ENCODE peak calls at places on chromosomes 12 and 14, in seven cellular contexts. One of them, this sample, is unnamed.

GRCh38 chr14:38646391-38646790 is 390.5 kb upstream of the CLEC14A start:
- DNase-seq in psoas muscle: no peak
- DNase-seq in heart left ventricle: no peak
- DNase-seq in GM23248: peak; percentile 2
- DNase-seq in MM.1S: no peak
- DNase-seq in pancreas: no peak
- DNase-seq in CD8-positive, alpha-beta T cell: no peak
- DNase-seq in this sample: no peak

GRCh38 chr14:100268591-100269207 is 29.8 kb downstream of the YY1 start:
- DNase-seq in psoas muscle: no peak
- DNase-seq in heart left ventricle: no peak
- DNase-seq in GM23248: peak; percentile 24
- DNase-seq in MM.1S: no peak
- DNase-seq in pancreas: no peak
- DNase-seq in CD8-positive, alpha-beta T cell: no peak
- DNase-seq in this sample: no peak

GRCh38 chr14:50347521-50347920 is 35.4 kb downstream of the DMAC2L start:
- DNase-seq in psoas muscle: no peak
- DNase-seq in heart left ventricle: no peak
- DNase-seq in GM23248: peak; percentile 76
- DNase-seq in MM.1S: no peak
- DNase-seq in pancreas: no peak
- DNase-seq in CD8-positive, alpha-beta T cell: no peak
- DNase-seq in this sample: no peak

GRCh38 chr12:102917026-102917787 is at the start of gene PAH:
- DNase-seq in psoas muscle: no peak
- DNase-seq in heart left ventricle: no peak
- DNase-seq in GM23248: no peak
- DNase-seq in MM.1S: no peak
- DNase-seq in pancreas: peak; percentile 69
- DNase-seq in CD8-positive, alpha-beta T cell: no peak
- DNase-seq in this sample: peak; percentile 50

GRCh38 chr12:62701492-62701891 is 233.5 kb downstream of the PPM1H start:
- DNase-seq in psoas muscle: no peak
- DNase-seq in heart left ventricle: no peak
- DNase-seq in GM23248: no peak
- DNase-seq in MM.1S: no peak
- DNase-seq in pancreas: no peak
- DNase-seq in CD8-positive, alpha-beta T cell: no peak
- DNase-seq in this sample: no peak

GRCh38 chr14:54177861-54178591 is 218.8 kb upstream of the CDKN3 start:
- DNase-seq in psoas muscle: no peak
- DNase-seq in heart left ventricle: no peak
- DNase-seq in GM23248: peak; percentile 15
- DNase-seq in MM.1S: no peak
- DNase-seq in pancreas: no peak
- DNase-seq in CD8-positive, alpha-beta T cell: no peak
- DNase-seq in this sample: no peak

GRCh38 chr14:89911018-89911919 is 43.3 kb downstream of the EFCAB11 start:
- DNase-seq in psoas muscle: no peak
- DNase-seq in heart left ventricle: no peak
- DNase-seq in GM23248: peak; percentile 72
- DNase-seq in MM.1S: no peak
- DNase-seq in pancreas: no peak
- DNase-seq in CD8-positive, alpha-beta T cell: no peak
- DNase-seq in this sample: no peak

GRCh38 chr14:60328588-60328987 is 79.6 kb downstream of the PPM1A start:
- DNase-seq in psoas muscle: no peak
- DNase-seq in heart left ventricle: no peak
- DNase-seq in GM23248: no peak
- DNase-seq in MM.1S: no peak
- DNase-seq in pancreas: no peak
- DNase-seq in CD8-positive, alpha-beta T cell: no peak
- DNase-seq in this sample: no peak

GRCh38 chr12:29044799-29045198 is 104.3 kb upstream of the FAR2 start:
- DNase-seq in psoas muscle: no peak
- DNase-seq in heart left ventricle: no peak
- DNase-seq in GM23248: no peak
- DNase-seq in MM.1S: no peak
- DNase-seq in pancreas: no peak
- DNase-seq in CD8-positive, alpha-beta T cell: no peak
- DNase-seq in this sample: no peak

GRCh38 chr12:101235686-101236085 is 25.6 kb upstream of the SLC5A8 start:
- DNase-seq in psoas muscle: no peak
- DNase-seq in heart left ventricle: no peak
- DNase-seq in GM23248: no peak
- DNase-seq in MM.1S: peak; percentile 67
- DNase-seq in pancreas: no peak
- DNase-seq in CD8-positive, alpha-beta T cell: no peak
- DNase-seq in this sample: no peak

GRCh38 chr12:88144546-88145468 is 2.7 kb downstream of the TMTC3 start:
- DNase-seq in psoas muscle: no peak
- DNase-seq in heart left ventricle: no peak
- DNase-seq in GM23248: no peak
- DNase-seq in MM.1S: no peak
- DNase-seq in pancreas: no peak
- DNase-seq in CD8-positive, alpha-beta T cell: no peak
- DNase-seq in this sample: no peak

GRCh38 chr14:34023824-34024767 is 73.2 kb upstream of the EGLN3 start:
- DNase-seq in psoas muscle: no peak
- DNase-seq in heart left ventricle: no peak
- DNase-seq in GM23248: no peak
- DNase-seq in MM.1S: no peak
- DNase-seq in pancreas: no peak
- DNase-seq in CD8-positive, alpha-beta T cell: no peak
- DNase-seq in this sample: no peak

GRCh38 chr12:107519906-107520859 is 165.4 kb upstream of the PWP1 start:
- DNase-seq in psoas muscle: no peak
- DNase-seq in heart left ventricle: no peak
- DNase-seq in GM23248: no peak
- DNase-seq in MM.1S: no peak
- DNase-seq in pancreas: no peak
- DNase-seq in CD8-positive, alpha-beta T cell: no peak
- DNase-seq in this sample: no peak

GRCh38 chr12:40581889-40582288 is 110.3 kb upstream of the CNTN1 start:
- DNase-seq in psoas muscle: no peak
- DNase-seq in heart left ventricle: no peak
- DNase-seq in GM23248: no peak
- DNase-seq in MM.1S: no peak
- DNase-seq in pancreas: no peak
- DNase-seq in CD8-positive, alpha-beta T cell: no peak
- DNase-seq in this sample: no peak

GRCh38 chr12:84912191-84913142 is at the start of gene SLC6A15:
- DNase-seq in psoas muscle: peak; percentile 53
- DNase-seq in heart left ventricle: peak; percentile 5
- DNase-seq in GM23248: peak; percentile 93
- DNase-seq in MM.1S: peak; percentile 79
- DNase-seq in pancreas: no peak
- DNase-seq in CD8-positive, alpha-beta T cell: no peak
- DNase-seq in this sample: peak; percentile 85

GRCh38 chr14:105501504-105502291 is 10.7 kb downstream of the TEDC1 start:
- DNase-seq in psoas muscle: peak; percentile 13
- DNase-seq in heart left ventricle: no peak
- DNase-seq in GM23248: no peak
- DNase-seq in MM.1S: no peak
- DNase-seq in pancreas: no peak
- DNase-seq in CD8-positive, alpha-beta T cell: no peak
- DNase-seq in this sample: no peak

GRCh38 chr14:42911642-42912041 is 1305.0 kb downstream of the LRFN5 start:
- DNase-seq in psoas muscle: no peak
- DNase-seq in heart left ventricle: no peak
- DNase-seq in GM23248: peak; percentile 19
- DNase-seq in MM.1S: no peak
- DNase-seq in pancreas: no peak
- DNase-seq in CD8-positive, alpha-beta T cell: no peak
- DNase-seq in this sample: no peak

GRCh38 chr12:116517431-116518045 is 41.6 kb upstream of the MAP1LC3B2 start:
- DNase-seq in psoas muscle: no peak
- DNase-seq in heart left ventricle: no peak
- DNase-seq in GM23248: no peak
- DNase-seq in MM.1S: no peak
- DNase-seq in pancreas: no peak
- DNase-seq in CD8-positive, alpha-beta T cell: no peak
- DNase-seq in this sample: no peak

GRCh38 chr12:73612571-73612970 is 925.1 kb upstream of the ATXN7L3B start:
- DNase-seq in psoas muscle: no peak
- DNase-seq in heart left ventricle: no peak
- DNase-seq in GM23248: no peak
- DNase-seq in MM.1S: no peak
- DNase-seq in pancreas: no peak
- DNase-seq in CD8-positive, alpha-beta T cell: no peak
- DNase-seq in this sample: no peak

GRCh38 chr14:90281766-90282165 is 25.4 kb downstream of the PSMC1 start:
- DNase-seq in psoas muscle: no peak
- DNase-seq in heart left ventricle: no peak
- DNase-seq in GM23248: peak; percentile 43
- DNase-seq in MM.1S: no peak
- DNase-seq in pancreas: no peak
- DNase-seq in CD8-positive, alpha-beta T cell: no peak
- DNase-seq in this sample: no peak

GRCh38 chr12:26158078-26158764 is 33.4 kb upstream of the BHLHE41 start:
- DNase-seq in psoas muscle: no peak
- DNase-seq in heart left ventricle: no peak
- DNase-seq in GM23248: no peak
- DNase-seq in MM.1S: peak; percentile 59
- DNase-seq in pancreas: no peak
- DNase-seq in CD8-positive, alpha-beta T cell: no peak
- DNase-seq in this sample: no peak

GRCh38 chr12:120620624-120621023 is 19.8 kb upstream of the CABP1 start:
- DNase-seq in psoas muscle: no peak
- DNase-seq in heart left ventricle: no peak
- DNase-seq in GM23248: no peak
- DNase-seq in MM.1S: no peak
- DNase-seq in pancreas: no peak
- DNase-seq in CD8-positive, alpha-beta T cell: no peak
- DNase-seq in this sample: no peak

GRCh38 chr12:95877622-95878021 is 18.9 kb downstream of the SNRPF start:
- DNase-seq in psoas muscle: no peak
- DNase-seq in heart left ventricle: no peak
- DNase-seq in GM23248: peak; percentile 54
- DNase-seq in MM.1S: no peak
- DNase-seq in pancreas: no peak
- DNase-seq in CD8-positive, alpha-beta T cell: no peak
- DNase-seq in this sample: no peak

GRCh38 chr12:47028981-47029708 is 50.3 kb upstream of the PCED1B start:
- DNase-seq in psoas muscle: no peak
- DNase-seq in heart left ventricle: no peak
- DNase-seq in GM23248: peak; percentile 36
- DNase-seq in MM.1S: no peak
- DNase-seq in pancreas: no peak
- DNase-seq in CD8-positive, alpha-beta T cell: no peak
- DNase-seq in this sample: no peak

GRCh38 chr12:50066402-50066801 is 9.0 kb downstream of the ASIC1 start:
- DNase-seq in psoas muscle: no peak
- DNase-seq in heart left ventricle: no peak
- DNase-seq in GM23248: peak; percentile 94
- DNase-seq in MM.1S: no peak
- DNase-seq in pancreas: no peak
- DNase-seq in CD8-positive, alpha-beta T cell: no peak
- DNase-seq in this sample: no peak

GRCh38 chr12:70040141-70040540 is 203.1 kb upstream of the CNOT2 start:
- DNase-seq in psoas muscle: no peak
- DNase-seq in heart left ventricle: no peak
- DNase-seq in GM23248: peak; percentile 18
- DNase-seq in MM.1S: no peak
- DNase-seq in pancreas: no peak
- DNase-seq in CD8-positive, alpha-beta T cell: no peak
- DNase-seq in this sample: no peak

DNA sequence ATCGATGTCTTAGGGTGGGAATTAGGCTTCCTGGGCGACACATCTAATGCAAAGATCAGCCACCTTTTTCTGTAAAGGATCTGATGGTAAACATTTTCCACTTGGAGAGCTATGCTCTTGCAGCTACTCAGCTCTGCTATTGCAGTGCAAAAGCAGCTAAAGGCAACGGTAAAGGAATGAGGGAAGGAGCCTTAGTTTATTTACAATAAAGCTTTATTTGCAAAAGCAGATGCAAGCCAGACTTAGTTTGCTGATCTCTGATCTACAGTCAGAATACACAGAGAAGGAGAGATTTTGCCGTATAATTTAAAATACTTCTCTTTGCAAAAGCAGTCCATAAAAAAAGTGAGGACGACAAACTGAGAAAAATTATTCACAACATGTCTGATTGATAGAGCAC is 3.2 kb downstream of the TCL1B start:
- DNase-seq in psoas muscle: no peak
- DNase-seq in heart left ventricle: no peak
- DNase-seq in GM23248: no peak
- DNase-seq in MM.1S: no peak
- DNase-seq in pancreas: no peak
- DNase-seq in CD8-positive, alpha-beta T cell: no peak
- DNase-seq in this sample: no peak
- H3K4me1 ChIP-seq in psoas muscle: no peaks in the 10 kb centered on the region
- H3K4me1 ChIP-seq in heart left ventricle: no peaks in the 10 kb centered on the region
- H3K4me1 ChIP-seq in GM23248: no peaks in the 10 kb centered on the region
- H3K4me1 ChIP-seq in MM.1S: no peaks in the 10 kb centered on the region
- H3K4me1 ChIP-seq in pancreas: no peaks in the 10 kb centered on the region
- H3K4me1 ChIP-seq in CD8-positive, alpha-beta T cell: no peaks in the 10 kb centered on the region
- H3K4me1 ChIP-seq in this sample: no peaks in the 10 kb centered on the region

DNA sequence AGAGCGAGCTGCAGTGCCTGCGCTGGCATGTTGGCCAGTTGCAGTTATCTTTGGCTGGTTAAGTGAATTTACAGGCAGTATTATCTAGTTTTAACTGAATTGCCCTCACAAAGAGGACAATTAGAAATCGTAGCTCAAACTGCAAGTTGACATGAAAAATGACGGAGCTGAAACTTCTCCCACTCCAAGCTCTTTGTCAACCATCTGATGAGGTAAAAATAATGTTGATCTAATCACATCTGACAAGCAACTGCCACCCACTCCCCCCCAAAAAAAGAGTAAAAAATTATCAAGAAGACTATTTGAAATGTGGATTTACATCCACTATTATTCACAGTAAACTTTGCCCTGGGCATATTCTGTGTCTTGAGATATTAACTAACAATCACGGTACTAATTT is 84.7 kb upstream of the VASH1 start:
- DNase-seq in psoas muscle: no peak
- DNase-seq in heart left ventricle: no peak
- DNase-seq in GM23248: no peak
- DNase-seq in MM.1S: no peak
- DNase-seq in pancreas: no peak
- DNase-seq in CD8-positive, alpha-beta T cell: no peak
- DNase-seq in this sample: no peak
- H3K4me3 ChIP-seq in psoas muscle: no peak overlapping the region
- H3K4me3 ChIP-seq in heart left ventricle: no peak overlapping the region
- H3K4me3 ChIP-seq in GM23248: no peak overlapping the region
- H3K4me3 ChIP-seq in MM.1S: no peak overlapping the region
- H3K4me3 ChIP-seq in pancreas: no peak overlapping the region
- H3K4me3 ChIP-seq in CD8-positive, alpha-beta T cell: no peak overlapping the region
- H3K4me3 ChIP-seq in this sample: no peak overlapping the region

GRCh38 chr12:104280111-104280510 is 23.4 kb upstream of the EID3 start:
- DNase-seq in psoas muscle: no peak
- DNase-seq in heart left ventricle: no peak
- DNase-seq in GM23248: peak; percentile 29
- DNase-seq in MM.1S: no peak
- DNase-seq in pancreas: no peak
- DNase-seq in CD8-positive, alpha-beta T cell: no peak
- DNase-seq in this sample: no peak
- H3K4me1 ChIP-seq in psoas muscle: peaks cover 8% of the 10 kb centered on the region
- H3K4me1 ChIP-seq in heart left ventricle: peaks cover 6% of the 10 kb centered on the region
- H3K4me1 ChIP-seq in GM23248: peaks cover 44% of the 10 kb centered on the region
- H3K4me1 ChIP-seq in MM.1S: no peaks in the 10 kb centered on the region
- H3K4me1 ChIP-seq in pancreas: no peaks in the 10 kb centered on the region
- H3K4me1 ChIP-seq in CD8-positive, alpha-beta T cell: no peaks in the 10 kb centered on the region
- H3K4me1 ChIP-seq in this sample: no peaks in the 10 kb centered on the region

GRCh38 chr12:56450241-56450640 is 1.0 kb upstream of the TIMELESS start:
- DNase-seq in psoas muscle: no peak
- DNase-seq in heart left ventricle: no peak
- DNase-seq in GM23248: no peak
- DNase-seq in MM.1S: no peak
- DNase-seq in pancreas: no peak
- DNase-seq in CD8-positive, alpha-beta T cell: no peak
- DNase-seq in this sample: no peak
- H3K4me3 ChIP-seq in psoas muscle: no peak overlapping the region
- H3K4me3 ChIP-seq in heart left ventricle: no peak overlapping the region
- H3K4me3 ChIP-seq in GM23248: no peak overlapping the region
- H3K4me3 ChIP-seq in MM.1S: no peak overlapping the region
- H3K4me3 ChIP-seq in pancreas: no peak overlapping the region
- H3K4me3 ChIP-seq in CD8-positive, alpha-beta T cell: no peak overlapping the region
- H3K4me3 ChIP-seq in this sample: no peak overlapping the region